ENCODE peak calls at places on chromosome 9, in eight cellular contexts. Z is substantia nigra; S is SIG-M5; T is skeletal muscle cell; C is transverse colon; Q is cerebellum; U is glomerular endothelial cell; K is stimulated activated naive CD8-positive, alpha-beta T cell treated with anti-CD3 and anti-CD28 coated beads, Interleukin-15, Interleukin-2, amounts not matched to agents 100 U/mL and 50 U/mL, for 24 hours. J is an unnamed sample.

GRCh38 chr9:37618817-37619216 is 26.4 kb upstream of the TOMM5 start:
- DNase-seq in Z (no peak), S (no peak), T (no peak), C (no peak), Q (no peak), U (no peak), K (no peak), J (peak)

GRCh38 chr9:91680129-91680528 is 256.5 kb upstream of the NFIL3 start:
- DNase-seq in Z (no peak), S (no peak), T (no peak), C (no peak), Q (no peak), U (no peak), K (no peak), J (no peak)

GRCh38 chr9:134174526-134175290 is 10.3 kb upstream of the RNU6ATAC start:
- DNase-seq in Z (no peak), S (no peak), T (no peak), C (no peak), Q (no peak), U (no peak), K (no peak), J (no peak)

GRCh38 chr9:92294297-92294676 is 790 bp upstream of the IARS1 start:
- DNase-seq in Z (no peak), S (no peak), T (no peak), C (no peak), Q (no peak), U (no peak), K (peak), J (no peak)

GRCh38 chr9:32413424-32413823 is 29.0 kb downstream of the ACO1 start:
- DNase-seq in Z (no peak), S (no peak), T (no peak), C (no peak), Q (no peak), U (no peak), K (no peak), J (no peak)

GRCh38 chr9:75891277-75892167 is 1.0 kb downstream of the PCSK5 start:
- DNase-seq in Z (no peak), S (no peak), T (no peak), C (peak), Q (no peak), U (no peak), K (peak), J (peak)

GRCh38 chr9:75664597-75664996 is 225.9 kb upstream of the PCSK5 start:
- DNase-seq in Z (no peak), S (no peak), T (no peak), C (no peak), Q (no peak), U (no peak), K (no peak), J (no peak)

GRCh38 chr9:115025721-115026120 is 92.2 kb downstream of the TNC start:
- DNase-seq in Z (no peak), S (no peak), T (no peak), C (no peak), Q (no peak), U (no peak), K (no peak), J (no peak)

GRCh38 chr9:101027733-101028345 is 688 bp upstream of the PLPPR1 start:
- DNase-seq in Z (no peak), S (no peak), T (no peak), C (no peak), Q (no peak), U (no peak), K (no peak), J (no peak)

GRCh38 chr9:138066049-138066448 is 188.5 kb downstream of the CACNA1B start:
- DNase-seq in Z (no peak), S (no peak), T (no peak), C (no peak), Q (no peak), U (no peak), K (no peak), J (no peak)

GRCh38 chr9:113934826-113935676 is 58.9 kb downstream of the ZNF618 start:
- DNase-seq in Z (no peak), S (no peak), T (no peak), C (no peak), Q (no peak), U (no peak), K (no peak), J (no peak)

GRCh38 chr9:69874301-69875060 is 53.9 kb downstream of the CFAP95 start:
- DNase-seq in Z (no peak), S (no peak), T (no peak), C (no peak), Q (no peak), U (no peak), K (no peak), J (no peak)